ENCODE peak calls at places on chromosome 5, in four cellular contexts. H is CD8-positive, alpha-beta memory T cell; J is CD4-positive, alpha-beta memory T cell; B is DND-41. V is an unnamed sample. For H3K4me1 and H3K36me3, the result is how much of the 10 kb centered on the place peaks cover.

GRCh38 chr5:33180900-33181299 is 259.9 kb upstream of the TARS1 start:
- DNase-seq in H (no peak), J (no peak), B (no peak), V (no peak)

GRCh38 chr5:69517763-69518212 is 25.2 kb downstream of the OCLN start:
- DNase-seq in B (no peak), J (no peak), H (no peak), V (no peak)

GRCh38 chr5:29697786-29698414 is 1495.6 kb upstream of the CDH6 start:
- DNase-seq in H (no peak), J (no peak), B (no peak), V (no peak)

GRCh38 chr5:98780390-98780789 is 6.9 kb downstream of the RGMB start:
- DNase-seq in B (no peak), H (no peak), J (no peak), V (no peak)

GRCh38 chr5:135843571-135844337 is 9.3 kb downstream of the SLC25A48 start:
- DNase-seq in H (no peak), B (no peak), J (no peak), V (no peak)

GRCh38 chr5:51371052-51371451 is 12.2 kb upstream of the ISL1 start:
- DNase-seq in J (no peak), B (no peak), H (no peak), V (no peak)

GRCh38 chr5:173880306-173880985 is 7.7 kb upstream of the CPEB4 start:
- DNase-seq in B (no peak), H (no peak), J (no peak), V (no peak)

GRCh38 chr5:156677963-156678362 is 172.1 kb upstream of the PPP1R2B start:
- DNase-seq in H (no peak), B (no peak), J (no peak), V (no peak)

GRCh38 chr5:100746730-100747129 is 156.4 kb downstream of the ST8SIA4 start:
- DNase-seq in J (no peak), H (no peak), B (no peak), V (no peak)

GRCh38 chr5:140145818-140146522 is 20.2 kb downstream of the IGIP start:
- DNase-seq in B (no peak), J (peak), H (peak), V (peak)

GRCh38 chr5:148437249-148437648 is 53.5 kb downstream of the FBXO38 start:
- DNase-seq in B (no peak), H (no peak), J (no peak), V (no peak)

GRCh38 chr5:135861646-135862045 is 27.2 kb downstream of the SLC25A48 start:
- DNase-seq in H (no peak), J (no peak), B (no peak), V (no peak)

GRCh38 chr5:140734354-140734753 is 34.1 kb downstream of the ZMAT2 start:
- DNase-seq in B (no peak), H (no peak), J (no peak), V (no peak)

GRCh38 chr5:88150747-88151146 is 117.9 kb downstream of the TMEM161B start:
- DNase-seq in B (no peak), H (no peak), J (no peak), V (no peak)

GRCh38 chr5:63250939-63251338 is 672.3 kb downstream of the LRRC70 start:
- DNase-seq in H (no peak), B (no peak), J (no peak), V (no peak)

GRCh38 chr5:65394078-65394477 is 87.6 kb downstream of the ADAMTS6 start:
- DNase-seq in B (no peak), J (no peak), H (no peak), V (no peak)

GRCh38 chr5:62334082-62334481 is 28.1 kb downstream of the KIF2A start:
- DNase-seq in B (no peak), H (no peak), J (no peak), V (no peak)

GRCh38 chr5:168088415-168089165 is 202.9 kb upstream of the WWC1 start:
- DNase-seq in H (no peak), J (no peak), B (no peak), V (no peak)

GRCh38 chr5:83919071-83920041 is 198.7 kb upstream of the HAPLN1 start:
- DNase-seq in J (no peak), B (no peak), H (no peak), V (no peak)

GRCh38 chr5:166595274-166595951 is 1696.0 kb upstream of the WWC1 start:
- DNase-seq in H (no peak), B (no peak), J (no peak), V (no peak)

GRCh38 chr5:1468247-1468612 is 23.0 kb upstream of the SLC6A3 start:
- DNase-seq in H (no peak), J (no peak), B (peak), V (peak)

GRCh38 chr5:159052282-159053011 is 47.3 kb downstream of the EBF1 start:
- DNase-seq in B (no peak), J (no peak), H (no peak), V (no peak)

GRCh38 chr5:51159164-51159563 is 224.1 kb upstream of the ISL1 start:
- DNase-seq in B (no peak), J (no peak), H (no peak), V (no peak)

GRCh38 chr5:174533771-174534221 is 190.6 kb upstream of the MSX2 start:
- DNase-seq in B (no peak), H (no peak), J (no peak), V (no peak)

GRCh38 chr5:124859027-124859426 is 112.6 kb upstream of the ZNF608 start:
- DNase-seq in H (no peak), J (no peak), B (no peak), V (no peak)

GRCh38 chr5:91787718-91788117 is 404.6 kb upstream of the ARRDC3 start:
- DNase-seq in H (no peak), J (no peak), B (no peak), V (no peak)

GRCh38 chr5:57221049-57221568 is 47.2 kb downstream of the GPBP1 start:
- DNase-seq in B (no peak), J (peak), H (no peak), V (peak)

GRCh38 chr5:189486-189885 is 1.8 kb upstream of the LRRC14B start:
- DNase-seq in B (no peak), J (no peak), H (no peak), V (no peak)

GRCh38 chr5:119031905-119032304 is 39.0 kb upstream of the DMXL1 start:
- DNase-seq in H (no peak), B (no peak), J (no peak), V (no peak)

GRCh38 chr5:58439094-58439644 is 20.7 kb downstream of the PLK2 start:
- DNase-seq in B (no peak), H (no peak), J (no peak), V (no peak)

GRCh38 chr5:31614147-31615030 is 24.5 kb upstream of the PDZD2 start:
- DNase-seq in H (no peak), J (no peak), B (no peak), V (no peak)

DNA sequence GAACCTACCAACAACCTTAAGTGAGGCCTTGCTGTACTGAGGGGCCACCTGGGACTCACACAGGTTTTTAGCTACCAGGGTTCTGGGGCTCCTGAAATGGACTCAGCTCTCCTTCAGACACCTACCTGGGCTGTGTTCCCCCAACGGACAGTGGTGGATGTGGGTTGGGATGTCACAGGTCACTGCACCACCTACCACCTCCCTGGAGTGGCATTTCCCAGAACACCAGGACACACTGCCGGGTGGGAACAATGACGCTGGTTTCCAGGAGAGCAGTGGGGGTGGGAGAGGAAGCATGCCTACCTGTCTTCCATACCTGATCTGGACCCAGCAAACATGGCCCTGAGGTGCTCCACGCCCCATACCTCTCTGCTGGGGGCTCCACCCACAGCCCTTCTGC is 20.9 kb downstream of the ERGIC1 start:
- DNase-seq in J (no peak), B (no peak), H (no peak), V (no peak)
- H3K4me3 ChIP-seq in J (no peak), B (no peak), H (no peak), V (no peak)

GRCh38 chr5:78607864-78608263 is 40.7 kb downstream of the LHFPL2 start:
- DNase-seq in J (no peak), H (no peak), B (no peak), V (no peak)
- H3K4me1 ChIP-seq in J (under half), H (under half), B (under half), V (under half)

DNA sequence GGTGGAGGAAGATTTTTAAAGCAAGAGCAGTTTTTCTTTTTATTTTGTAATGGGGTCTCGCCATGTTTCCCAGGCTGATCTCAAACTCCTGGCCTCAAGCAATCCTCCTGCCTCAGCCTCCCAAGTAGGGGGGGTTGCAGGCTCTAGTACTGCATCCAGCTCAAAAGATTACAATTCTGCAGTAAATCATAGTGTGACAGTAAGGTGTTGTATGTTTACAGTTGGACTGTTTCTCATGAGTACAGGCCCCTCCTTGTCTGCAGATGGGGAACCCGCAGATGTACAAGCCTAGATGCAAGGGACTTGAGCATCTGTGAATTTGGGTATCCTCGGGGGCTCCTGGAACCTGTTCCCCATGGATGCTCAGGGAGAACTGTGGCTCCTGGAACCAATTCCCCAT is 3.3 kb downstream of the CCT5 start:
- DNase-seq in H (no peak), B (no peak), J (no peak), V (no peak)
- H3K36me3 ChIP-seq in H (under half), B (half or more), J (under half), V (under half)

GRCh38 chr5:122312670-122312988 is 592 bp downstream of the SNCAIP start:
- DNase-seq in J (no peak), H (no peak), B (no peak), V (no peak)

GRCh38 chr5:122311888-122312669 is at the start of gene SNCAIP:
- DNase-seq in B (no peak), J (no peak), H (no peak), V (no peak)

GRCh38 chr5:122311400-122311887 is 593 bp upstream of the SNCAIP start:
- DNase-seq in J (no peak), B (no peak), H (no peak), V (no peak)

GRCh38 chr5:122313001-122313402 is 965 bp downstream of the SNCAIP start:
- DNase-seq in J (no peak), H (no peak), B (no peak), V (no peak)

GRCh38 chr5:122310886-122311285 is 1.2 kb upstream of the SNCAIP start:
- DNase-seq in H (no peak), B (no peak), J (no peak), V (no peak)
- H3K4me3 ChIP-seq in H (no peak), B (no peak), J (no peak), V (no peak)

GRCh38 chr5:76546497-76547102 is 76.6 kb downstream of the F2RL2 start:
- DNase-seq in J (peak), B (no peak), H (no peak), V (no peak)

GRCh38 chr5:76542887-76543690 is 80.1 kb downstream of the F2RL2 start:
- DNase-seq in H (peak), B (no peak), J (peak), V (peak)

GRCh38 chr5:76544268-76544926 is 78.8 kb downstream of the F2RL2 start:
- DNase-seq in H (peak), B (no peak), J (peak), V (peak)

GRCh38 chr5:76545184-76545583 is 78.0 kb downstream of the F2RL2 start:
- DNase-seq in J (no peak), B (no peak), H (no peak), V (no peak)

GRCh38 chr5:76542236-76542635 is 81.0 kb downstream of the F2RL2 start:
- DNase-seq in J (no peak), H (no peak), B (no peak), V (no peak)
- H3K4me1 ChIP-seq in J (half or more), H (half or more), B (under half), V (under half)

DNA sequence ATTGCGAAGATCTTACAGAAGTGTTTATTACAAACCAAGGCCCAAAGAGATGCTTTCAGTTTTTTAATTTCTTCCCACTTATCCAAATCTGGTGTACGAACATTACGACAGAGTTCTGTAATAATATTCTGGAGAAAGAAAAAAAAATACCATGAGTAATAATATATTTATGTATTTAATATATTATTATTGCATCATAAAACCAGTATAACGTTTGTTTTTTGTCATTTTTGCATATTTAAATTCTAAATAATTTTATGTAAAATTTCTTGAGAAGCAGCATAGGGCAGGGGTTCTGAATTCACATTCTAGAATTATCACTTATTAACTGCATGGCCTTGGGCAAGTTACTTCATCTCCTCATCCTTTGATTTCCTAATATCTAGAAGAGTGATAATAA is 107.6 kb downstream of the OSMR start:
- DNase-seq in H (no peak), B (no peak), J (no peak), V (no peak)
- H3K36me3 ChIP-seq in H (half or more), B (half or more), J (half or more), V (half or more)

GRCh38 chr5:55172051-55172899 is 702 bp downstream of the CDC20B start:
- DNase-seq in J (peak), H (peak), B (peak), V (no peak)
- H3K4me3 ChIP-seq in J (peak), H (peak), B (no peak), V (peak)

GRCh38 chr5:180343110-180343845 is 9.9 kb downstream of the GFPT2 start:
- DNase-seq in H (no peak), J (no peak), B (no peak), V (no peak)
- H3K4me1 ChIP-seq in H (under half), J (under half), B (under half), V (under half)

GRCh38 chr5:134604908-134605307 is 27.7 kb downstream of the SAR1B start:
- DNase-seq in B (no peak), J (no peak), H (no peak), V (no peak)
- H3K36me3 ChIP-seq in B (under half), J (under half), H (under half), V (under half)

GRCh38 chr5:132965120-132965519 is 1.7 kb upstream of the AFF4 start:
- DNase-seq in B (no peak), H (no peak), J (no peak), V (no peak)
- H3K4me3 ChIP-seq in B (no peak), H (no peak), J (no peak), V (no peak)

V was measured in naive thymus-derived CD4-positive, alpha-beta T cell.